ENCODE peak calls at places on chromosomes 12 and 14, in nine cellular contexts. D is left lung, P is AG04450, S is fibroblast of the aortic adventitia, K is lower leg skin, X is sigmoid colon, C is IMR-90, G is fibroblast of mammary gland, V is body of pancreas. Y is an unnamed sample.

GRCh38 chr12:65876898-65877721 is 52.8 kb downstream of the HMGA2 start:
- DNase-seq in D (no peak), P (no peak), S (peak; percentile 63), K (no peak), X (no peak), C (no peak), G (peak; percentile 61), V (peak; percentile 41), Y (peak; percentile 84)

GRCh38 chr12:28611115-28611435 is 420.8 kb downstream of the CCDC91 start:
- DNase-seq in D (no peak), P (peak; percentile 69), S (peak; percentile 92), K (no peak), X (no peak), C (peak; percentile 93), G (peak; percentile 96), V (no peak), Y (peak; percentile 90)

GRCh38 chr12:15978431-15978950 is 67.4 kb downstream of the DERA start:
- DNase-seq in D (no peak), P (no peak), S (peak; percentile 55), K (no peak), X (no peak), C (peak; percentile 60), G (peak; percentile 52), V (no peak), Y (peak; percentile 74)

GRCh38 chr12:131684015-131684725 is 26.7 kb upstream of the SFSWAP start:
- DNase-seq in D (peak; percentile 67), P (no peak), S (no peak), K (peak; percentile 70), X (no peak), C (no peak), G (no peak), V (no peak), Y (no peak)

GRCh38 chr12:82019533-82019932 is 260.4 kb upstream of the PPFIA2 start:
- DNase-seq in D (no peak), P (no peak), S (peak; percentile 24), K (no peak), X (no peak), C (no peak), G (peak; percentile 33), V (no peak), Y (peak; percentile 3)

GRCh38 chr14:26820101-26820500 is 222.3 kb upstream of the NOVA1 start:
- DNase-seq in D (no peak), P (no peak), S (no peak), K (no peak), X (no peak), C (no peak), G (peak; percentile 92), V (no peak), Y (peak; percentile 7)

GRCh38 chr14:104323551-104324175 is 185.3 kb downstream of the KIF26A start:
- DNase-seq in D (peak; percentile 55), P (no peak), S (no peak), K (no peak), X (peak; percentile 42), C (no peak), G (no peak), V (no peak), Y (no peak)

GRCh38 chr14:99564903-99565259 is 39.1 kb downstream of the CCDC85C start:
- DNase-seq in D (no peak), P (no peak), S (no peak), K (no peak), X (no peak), C (no peak), G (no peak), V (no peak), Y (no peak)

GRCh38 chr12:75704208-75704607 is 192.8 kb upstream of the KRR1 start:
- DNase-seq in D (no peak), P (no peak), S (no peak), K (no peak), X (no peak), C (no peak), G (no peak), V (peak; percentile 15), Y (no peak)

GRCh38 chr12:8953773-8954402 is 4.4 kb upstream of the M6PR start:
- DNase-seq in D (no peak), P (no peak), S (no peak), K (no peak), X (no peak), C (no peak), G (no peak), V (no peak), Y (no peak)

GRCh38 chr14:59422069-59422881 is 42.9 kb downstream of the GPR135 start:
- DNase-seq in D (no peak), P (no peak), S (peak; percentile 76), K (no peak), X (no peak), C (no peak), G (peak; percentile 69), V (no peak), Y (no peak)

GRCh38 chr12:105275997-105276760 is 40.2 kb upstream of the APPL2 start:
- DNase-seq in D (no peak), P (no peak), S (no peak), K (no peak), X (no peak), C (no peak), G (no peak), V (no peak), Y (no peak)

GRCh38 chr12:128959931-128960330 is 106.7 kb downstream of the GLT1D1 start:
- DNase-seq in D (no peak), P (no peak), S (no peak), K (no peak), X (no peak), C (no peak), G (no peak), V (no peak), Y (no peak)

GRCh38 chr12:104498211-104498801 is 41.6 kb downstream of the CHST11 start:
- DNase-seq in D (no peak), P (no peak), S (no peak), K (no peak), X (no peak), C (no peak), G (peak; percentile 62), V (no peak), Y (no peak)

GRCh38 chr14:60095781-60096450 is 4.2 kb downstream of the PCNX4 start:
- DNase-seq in D (no peak), P (peak; percentile 59), S (peak; percentile 69), K (no peak), X (no peak), C (peak; percentile 93), G (peak; percentile 78), V (no peak), Y (peak; percentile 81)

GRCh38 chr14:95228240-95228639 is 70.9 kb upstream of the DICER1 start:
- DNase-seq in D (no peak), P (no peak), S (no peak), K (peak; percentile 34), X (no peak), C (no peak), G (no peak), V (no peak), Y (no peak)
- H3K4me3 ChIP-seq in D (no peak overlapping the region), P (no peak overlapping the region), S (no peak overlapping the region), K (no peak overlapping the region), X (no peak overlapping the region), C (no peak overlapping the region), G (no peak overlapping the region), V (no peak overlapping the region), Y (no peak overlapping the region)

DNA sequence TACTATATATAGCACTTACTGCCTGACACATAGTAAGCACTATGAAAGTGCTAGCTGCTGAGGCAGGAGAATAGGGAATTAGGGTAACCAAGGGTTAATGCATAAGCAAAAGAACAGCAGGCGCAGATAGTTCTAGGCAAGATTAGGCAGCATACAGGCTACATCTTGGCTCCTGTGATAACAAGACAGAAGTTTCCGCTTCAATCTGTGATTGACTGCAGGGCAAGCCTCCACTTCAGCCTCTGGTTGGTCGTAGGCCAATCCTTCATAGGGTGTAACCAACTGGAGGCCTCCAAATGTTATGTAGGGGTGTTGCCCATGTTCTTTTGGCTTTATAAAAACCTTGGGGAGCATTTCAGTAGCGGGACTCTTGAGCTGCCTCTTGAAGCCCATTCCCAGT is 46.9 kb downstream of the KLHL28 start:
- DNase-seq in D (no peak), P (no peak), S (peak; percentile 75), K (no peak), X (no peak), C (peak; percentile 12), G (peak; percentile 54), V (no peak), Y (peak; percentile 67)
- H3K4me3 ChIP-seq in D (no peak overlapping the region), P (no peak overlapping the region), S (peak overlapping the region; percentile 18), K (no peak overlapping the region), X (no peak overlapping the region), C (no peak overlapping the region), G (no peak overlapping the region), V (no peak overlapping the region), Y (no peak overlapping the region)

DNA sequence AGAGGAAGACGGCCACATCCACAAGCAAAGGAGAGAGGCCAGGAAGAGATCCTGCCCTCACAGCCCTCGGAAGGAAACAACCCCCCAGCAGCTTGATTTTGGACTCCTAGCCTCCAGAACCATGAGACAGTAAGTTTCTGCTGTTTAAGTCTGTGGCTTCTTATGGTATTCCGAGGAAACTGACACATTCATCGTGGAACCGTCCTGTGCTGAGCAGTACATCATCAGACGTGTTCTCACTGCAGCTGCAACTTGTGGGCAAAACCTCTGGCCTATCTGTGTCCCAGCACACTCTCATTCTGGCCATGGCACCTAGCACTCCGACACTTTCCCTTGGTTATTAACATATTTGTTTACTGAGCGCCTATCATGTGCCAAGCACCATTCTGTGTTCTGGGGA is 127.7 kb downstream of the SLC38A6 start:
- DNase-seq in D (no peak), P (no peak), S (no peak), K (no peak), X (no peak), C (no peak), G (no peak), V (no peak), Y (no peak)
- H3K4me3 ChIP-seq in D (no peak overlapping the region), P (no peak overlapping the region), S (no peak overlapping the region), K (no peak overlapping the region), X (no peak overlapping the region), C (no peak overlapping the region), G (no peak overlapping the region), V (no peak overlapping the region), Y (no peak overlapping the region)

GRCh38 chr12:54415223-54415929 is 3.7 kb downstream of the ITGA5 start:
- DNase-seq in D (no peak), P (no peak), S (no peak), K (no peak), X (peak; percentile 68), C (no peak), G (peak; percentile 48), V (peak; percentile 31), Y (no peak)

GRCh38 chr12:54413284-54414190 is 5.5 kb downstream of the ITGA5 start:
- DNase-seq in D (peak; percentile 88), P (no peak), S (no peak), K (no peak), X (peak; percentile 79), C (no peak), G (no peak), V (no peak), Y (peak; percentile 53)

GRCh38 chr12:54412786-54413185 is 6.3 kb downstream of the ITGA5 start:
- DNase-seq in D (no peak), P (no peak), S (no peak), K (no peak), X (peak; percentile 60), C (no peak), G (no peak), V (no peak), Y (no peak)

GRCh38 chr12:54412348-54412747 is 6.7 kb downstream of the ITGA5 start:
- DNase-seq in D (no peak), P (no peak), S (no peak), K (no peak), X (peak; percentile 56), C (no peak), G (no peak), V (no peak), Y (no peak)

DNA sequence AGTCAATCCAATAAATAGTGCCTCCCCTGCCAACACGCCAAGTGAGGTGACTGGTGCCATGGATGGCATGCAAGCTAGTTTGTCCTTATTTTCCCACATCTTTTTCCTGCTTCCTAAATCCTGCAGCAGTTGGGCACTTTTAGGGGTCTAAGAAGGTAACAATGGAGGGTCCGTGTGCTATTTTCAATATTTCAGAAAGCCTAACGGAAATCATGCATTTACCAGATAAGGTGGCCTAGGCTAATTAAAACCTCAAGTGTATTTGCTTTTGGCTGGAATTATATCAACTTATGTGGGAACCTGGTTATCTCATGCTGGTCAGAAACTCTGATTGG is 4.9 kb downstream of the ITGA5 start:
- DNase-seq in D (no peak), P (no peak), S (no peak), K (no peak), X (no peak), C (no peak), G (no peak), V (no peak), Y (no peak)
- H3K4me3 ChIP-seq in D (peak overlapping the region; percentile 82), P (no peak overlapping the region), S (peak overlapping the region; percentile 18), K (no peak overlapping the region), X (peak overlapping the region; percentile 100), C (no peak overlapping the region), G (peak overlapping the region; percentile 22), V (no peak overlapping the region), Y (peak overlapping the region; percentile 16)